ENCODE peak calls at places on chromosomes 12 and 14, in four cellular contexts. V is astrocyte of the cerebellum, I is Peyer's patch, O is mucosa of descending colon. Y is an unnamed sample.

GRCh38 chr12:8687846-8688601 is 9.8 kb upstream of the RIMKLB start:
- DNase-seq in V (peak), I (no peak), O (peak), Y (no peak)

GRCh38 chr12:53205747-53206146 is 1.3 kb downstream of the ITGB7 start:
- DNase-seq in V (peak), I (peak), O (no peak), Y (no peak)

GRCh38 chr12:2242816-2243215 is 190.0 kb downstream of the CACNA1C start:
- DNase-seq in V (no peak), I (no peak), O (no peak), Y (no peak)

GRCh38 chr14:31265701-31266398 is 58.3 kb upstream of the HECTD1 start:
- DNase-seq in V (no peak), I (no peak), O (no peak), Y (no peak)

GRCh38 chr12:12613334-12613733 is 1.7 kb downstream of the CREBL2 start:
- DNase-seq in V (no peak), I (no peak), O (no peak), Y (no peak)

GRCh38 chr12:126891789-126892188 is 1375.2 kb upstream of the TMEM132C start:
- DNase-seq in V (no peak), I (no peak), O (no peak), Y (no peak)

GRCh38 chr14:51491776-51492175 is 159.9 kb upstream of the FRMD6 start:
- DNase-seq in V (no peak), I (no peak), O (no peak), Y (no peak)

GRCh38 chr12:99619389-99620158 is 28.0 kb upstream of the GARIN6 start:
- DNase-seq in V (peak), I (no peak), O (peak), Y (no peak)

GRCh38 chr14:87615822-87616679 is 376.9 kb downstream of the GALC start:
- DNase-seq in V (peak), I (no peak), O (peak), Y (no peak)

GRCh38 chr12:131803995-131804521 is 24.1 kb upstream of the MMP17 start:
- DNase-seq in V (peak), I (no peak), O (peak), Y (peak)

GRCh38 chr14:71473843-71474242 is 458.4 kb upstream of the RGS6 start:
- DNase-seq in V (no peak), I (no peak), O (no peak), Y (no peak)

GRCh38 chr14:71469936-71470335 is 462.3 kb upstream of the RGS6 start:
- DNase-seq in V (no peak), I (no peak), O (no peak), Y (no peak)

GRCh38 chr14:71472281-71472960 is 459.8 kb upstream of the RGS6 start:
- DNase-seq in V (no peak), I (no peak), O (no peak), Y (no peak)

GRCh38 chr14:71472961-71473340 is 459.3 kb upstream of the RGS6 start:
- DNase-seq in V (no peak), I (no peak), O (no peak), Y (no peak)

DNA sequence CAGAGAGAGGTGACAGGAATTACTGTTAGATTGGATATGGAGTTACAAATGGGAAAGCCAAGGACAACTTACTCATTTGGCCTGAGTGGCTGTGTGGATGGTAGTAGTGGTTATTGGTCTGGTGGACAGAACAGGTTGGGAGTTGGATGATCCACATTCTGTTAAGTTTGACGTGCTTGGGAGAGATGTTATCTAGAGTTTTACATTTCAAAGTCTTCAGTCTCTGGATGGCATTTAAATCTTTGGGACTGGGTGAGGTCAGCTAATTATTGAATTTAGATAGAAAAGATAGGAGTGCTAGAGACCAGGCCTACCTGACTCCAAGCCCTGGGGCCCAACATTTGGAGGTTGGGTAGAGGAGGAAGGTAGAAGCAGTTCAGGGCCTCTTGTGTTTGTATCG is 460.6 kb upstream of the RGS6 start:
- DNase-seq in V (no peak), I (no peak), O (no peak), Y (no peak)
- TF ChIP-seq CTCF in V (no peak), I (no peak), O (no peak), Y (no peak)

DNA sequence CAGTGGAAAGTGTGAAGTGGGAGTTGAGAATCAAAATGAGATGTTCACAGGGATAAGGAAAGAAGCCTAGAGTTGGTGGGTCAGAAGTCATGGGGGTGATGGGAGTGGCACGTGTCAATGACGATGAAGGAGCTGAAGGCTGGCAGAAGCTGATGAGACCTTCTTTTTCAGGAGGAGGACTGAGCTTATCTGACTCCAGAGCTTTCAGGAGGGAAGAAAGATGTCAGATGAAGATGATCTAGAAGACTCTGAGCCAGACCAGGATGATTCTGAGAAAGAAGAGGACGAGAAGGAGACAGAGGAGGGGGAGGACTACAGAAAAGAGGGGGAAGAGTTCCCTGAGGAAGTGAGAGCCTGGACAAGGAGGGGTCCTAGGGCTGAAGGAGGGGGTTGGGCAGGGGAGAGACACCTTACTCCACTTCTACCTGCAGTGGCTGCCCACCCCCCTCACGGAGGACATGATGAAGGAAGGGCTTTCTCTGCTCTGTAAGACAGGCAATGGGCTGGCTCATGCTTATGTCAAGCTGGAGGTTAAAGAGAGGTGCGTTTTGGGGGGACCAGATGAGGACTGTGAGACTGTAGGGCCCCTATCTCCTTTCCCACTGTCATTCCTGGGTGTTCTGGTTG is 905 bp downstream of the LRRC23 start:
- DNase-seq in V (no peak), I (no peak), O (no peak), Y (no peak)
- H3K4me3 ChIP-seq in V (peak), I (peak), O (no peak), Y (peak)

DNA sequence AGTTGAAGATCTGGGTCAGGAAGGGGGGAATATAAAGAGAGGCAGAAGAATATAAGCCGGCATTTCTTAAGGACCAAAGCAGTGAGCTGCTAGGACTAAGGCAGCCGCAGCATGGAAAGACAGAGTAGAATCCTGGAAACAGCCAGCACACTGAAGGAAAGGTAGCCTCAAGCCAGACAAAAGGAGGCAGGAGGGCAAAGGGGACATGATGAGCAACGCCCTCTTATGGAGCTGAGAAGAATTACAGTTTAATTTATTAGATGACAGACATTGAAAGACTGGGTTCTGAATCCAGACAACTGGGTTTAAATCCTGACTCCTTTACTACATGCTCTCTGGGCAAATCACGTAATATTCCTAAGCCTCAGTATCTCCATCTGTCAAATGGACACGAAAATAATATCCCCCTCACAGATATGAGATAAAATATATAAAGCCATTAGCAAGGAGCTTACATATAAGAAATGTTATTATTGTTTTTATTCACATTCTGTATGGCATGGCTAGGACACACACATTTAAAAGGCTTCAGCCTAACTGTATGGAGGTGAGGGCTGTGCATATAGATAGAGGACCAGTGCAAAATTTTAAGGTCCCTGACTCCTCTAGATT is 8.1 kb upstream of the PCED1B start:
- DNase-seq in V (no peak), I (no peak), O (no peak), Y (no peak)
- TF ChIP-seq CTCF in V (peak), I (peak), O (no peak), Y (peak)

GRCh38 chr12:56805282-56805855 is 42.2 kb downstream of the HSD17B6 start:
- DNase-seq in V (no peak), I (no peak), O (no peak), Y (no peak)

GRCh38 chr12:56804684-56805083 is 41.6 kb downstream of the HSD17B6 start:
- DNase-seq in V (no peak), I (no peak), O (no peak), Y (no peak)

GRCh38 chr12:56803750-56804149 is 40.6 kb downstream of the HSD17B6 start:
- DNase-seq in V (no peak), I (no peak), O (no peak), Y (no peak)

GRCh38 chr12:56804169-56804568 is 41.0 kb downstream of the HSD17B6 start:
- DNase-seq in V (no peak), I (no peak), O (no peak), Y (no peak)

GRCh38 chr12:56806303-56806702 is 43.2 kb downstream of the HSD17B6 start:
- DNase-seq in V (no peak), I (no peak), O (no peak), Y (no peak)
- H3K4me3 ChIP-seq in V (no peak), I (no peak), O (no peak), Y (no peak)

GRCh38 chr14:22747769-22748168 is 18.7 kb upstream of the OXA1L start:
- DNase-seq in V (no peak), I (no peak), O (no peak), Y (no peak)
- TF ChIP-seq CTCF in V (no peak), I (no peak), O (no peak), Y (no peak)

GRCh38 chr12:89708793-89709156 is at the start of gene ATP2B1:
- DNase-seq in V (peak), I (peak), O (peak), Y (no peak)

GRCh38 chr12:89707992-89708792 is 446 bp downstream of the ATP2B1 start:
- DNase-seq in V (no peak), I (peak), O (peak), Y (no peak)

GRCh38 chr12:89709157-89709993 is 737 bp upstream of the ATP2B1 start:
- DNase-seq in V (peak), I (peak), O (peak), Y (peak)

GRCh38 chr12:89709994-89710872 is 1.6 kb upstream of the ATP2B1 start:
- DNase-seq in V (no peak), I (no peak), O (peak), Y (no peak)

DNA sequence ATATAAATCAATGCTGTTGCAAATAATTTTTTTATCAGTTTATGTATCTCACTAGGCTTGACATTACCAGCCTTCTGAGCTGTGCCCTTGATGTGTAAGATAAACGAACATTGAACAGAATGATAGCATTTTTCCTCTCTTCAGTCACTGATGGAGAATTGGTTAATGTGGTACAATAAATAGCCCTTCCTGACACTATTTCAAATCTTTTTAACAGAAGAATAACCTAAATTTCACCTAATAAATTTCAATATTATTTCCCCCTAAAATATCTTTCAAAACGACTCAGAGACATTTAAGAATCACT is 2.2 kb upstream of the ATP2B1 start:
- DNase-seq in V (no peak), I (no peak), O (no peak), Y (no peak)
- H3K4me3 ChIP-seq in V (no peak), I (no peak), O (no peak), Y (no peak)